ENCODE peak calls at places on chromosome 12, in ten cellular contexts. S is tibial artery; O is AG04450; H is iPS DF 6.9; U is cardiac muscle cell; X is foreskin keratinocyte; B is A549; I is CD4-positive, alpha-beta T cell; W is HL-60; N is RWPE1. Y is an unnamed sample.

GRCh38 chr12:69497308-69498026 is 27.3 kb downstream of the FRS2 start:
- DNase-seq in O (no peak), N (no peak), W (peak), I (no peak), U (no peak), H (no peak), S (no peak), X (no peak), B (no peak), Y (no peak)

GRCh38 chr12:109738878-109739665 is 25.4 kb downstream of the FAM222A start:
- DNase-seq in I (no peak), O (no peak), W (no peak), U (no peak), H (no peak), S (peak), N (no peak), B (no peak), X (no peak), Y (peak)

GRCh38 chr12:71164877-71165197 is 7.0 kb upstream of the TSPAN8 start:
- DNase-seq in H (no peak), S (no peak), N (no peak), W (no peak), O (no peak), B (no peak), I (no peak), U (no peak), X (no peak), Y (no peak)

GRCh38 chr12:128026696-128027574 is 240.0 kb upstream of the TMEM132C start:
- DNase-seq in O (no peak), W (no peak), I (no peak), X (no peak), N (no peak), H (no peak), U (no peak), B (no peak), S (no peak), Y (no peak)

GRCh38 chr12:121916719-121917118 is 1.7 kb upstream of the CFAP251 start:
- DNase-seq in I (no peak), S (no peak), B (peak), N (no peak), X (no peak), U (no peak), O (no peak), W (peak), H (no peak), Y (no peak)

GRCh38 chr12:88310069-88310468 is 168.0 kb downstream of the TMTC3 start:
- DNase-seq in O (no peak), X (peak), B (peak), W (no peak), I (no peak), H (no peak), S (peak), U (peak), N (no peak), Y (no peak)

GRCh38 chr12:84706374-84706773 is 206.2 kb downstream of the SLC6A15 start:
- DNase-seq in B (no peak), O (no peak), U (no peak), X (no peak), I (no peak), W (no peak), N (no peak), H (no peak), S (no peak), Y (no peak)

GRCh38 chr12:110849748-110850403 is 3.1 kb downstream of the CCDC63 start:
- DNase-seq in I (no peak), N (no peak), W (no peak), H (no peak), U (no peak), B (peak), S (no peak), O (no peak), X (no peak), Y (no peak)

GRCh38 chr12:57521475-57522018 is 1.1 kb upstream of the MBD6 start:
- DNase-seq in U (peak), O (no peak), I (peak), X (no peak), S (peak), B (peak), N (no peak), H (no peak), W (peak), Y (peak)

GRCh38 chr12:50215033-50215432 is 47.9 kb upstream of the CERS5 start:
- DNase-seq in N (no peak), U (no peak), I (no peak), O (no peak), H (no peak), B (no peak), W (no peak), X (peak), S (no peak), Y (no peak)

GRCh38 chr12:57057037-57057436 is 7.1 kb upstream of the MYO1A start:
- DNase-seq in S (no peak), N (no peak), O (no peak), I (no peak), B (no peak), U (no peak), H (no peak), W (no peak), X (no peak), Y (no peak)

GRCh38 chr12:75712223-75712622 is 200.8 kb upstream of the KRR1 start:
- DNase-seq in W (no peak), X (peak), S (no peak), N (peak), B (peak), O (no peak), I (no peak), U (no peak), H (no peak), Y (no peak)

DNA sequence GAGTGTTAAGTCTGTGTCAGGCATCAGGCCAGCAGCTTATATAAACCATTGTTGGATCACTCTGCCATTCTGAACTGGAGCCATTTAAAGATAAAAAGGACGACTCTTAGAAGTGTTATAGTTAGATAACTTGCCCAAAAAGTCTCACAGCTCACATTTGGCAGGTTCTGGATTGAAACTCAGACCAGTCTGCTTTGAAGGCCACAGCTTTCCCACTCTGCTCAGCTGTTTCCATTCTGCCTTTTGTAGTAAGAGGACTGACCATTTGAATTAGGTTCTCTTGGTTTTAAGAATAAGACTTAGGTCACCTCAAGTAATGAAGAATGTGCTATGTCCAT is 197.3 kb upstream of the AMIGO2 start:
- DNase-seq in I (no peak), N (no peak), S (no peak), H (no peak), O (peak), W (no peak), X (no peak), B (no peak), U (no peak), Y (no peak)
- H3K27ac ChIP-seq in I (peak), N (peak), S (no peak), H (no peak), O (no peak), W (no peak), X (peak), B (peak), U (no peak), Y (peak)

GRCh38 chr12:113271466-113271852 is 50.2 kb downstream of the TPCN1 start:
- DNase-seq in H (no peak), I (no peak), N (no peak), S (no peak), B (no peak), W (no peak), O (no peak), U (no peak), X (peak), Y (no peak)
- H3K27ac ChIP-seq in H (no peak), I (no peak), N (peak), S (peak), B (no peak), W (peak), O (peak), U (no peak), X (no peak), Y (peak)

GRCh38 chr12:53233671-53234091 is 1.7 kb upstream of the RARG start:
- DNase-seq in H (no peak), N (no peak), B (no peak), S (no peak), W (no peak), U (no peak), O (no peak), I (no peak), X (no peak), Y (peak)
- H3K27ac ChIP-seq in H (no peak), N (peak), B (no peak), S (peak), W (no peak), U (no peak), O (no peak), I (peak), X (no peak), Y (no peak)

GRCh38 chr12:3016191-3016590 is 57.0 kb downstream of the TEAD4 start:
- DNase-seq in B (no peak), H (no peak), S (no peak), X (no peak), W (no peak), U (no peak), I (no peak), O (no peak), N (no peak), Y (no peak)
- H3K27ac ChIP-seq in B (no peak), H (no peak), S (no peak), X (no peak), W (no peak), U (no peak), I (no peak), O (no peak), N (no peak), Y (no peak)

DNA sequence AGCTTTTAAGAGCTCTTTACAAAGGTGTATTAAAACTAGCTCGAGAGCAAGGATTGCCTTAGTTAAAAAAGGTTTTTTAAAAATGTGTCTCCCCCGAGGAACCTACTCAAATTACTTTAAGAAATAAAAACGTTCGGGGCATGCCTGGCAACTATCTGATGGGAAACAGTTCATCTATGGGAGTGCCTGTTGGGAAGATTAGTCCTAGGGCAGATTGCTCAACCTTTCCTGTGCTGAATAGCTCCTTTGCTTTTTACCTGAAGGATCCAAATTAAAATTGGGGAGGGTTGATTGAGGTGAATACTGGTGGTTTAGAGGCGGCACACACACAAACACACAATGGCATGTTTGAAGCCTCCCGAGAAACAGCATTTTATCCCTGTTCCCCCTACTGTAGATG is 541.4 kb upstream of the ATP2B1 start:
- DNase-seq in W (no peak), H (no peak), X (peak), U (no peak), S (no peak), O (no peak), I (no peak), N (no peak), B (no peak), Y (no peak)
- H3K27ac ChIP-seq in W (no peak), H (no peak), X (no peak), U (no peak), S (no peak), O (no peak), I (no peak), N (no peak), B (no peak), Y (no peak)

GRCh38 chr12:124852329-124852831 is 11.3 kb downstream of the SCARB1 start:
- DNase-seq in S (peak), B (no peak), U (no peak), N (no peak), W (peak), I (no peak), O (no peak), X (no peak), H (no peak), Y (peak)
- H3K27ac ChIP-seq in S (no peak), B (peak), U (peak), N (peak), W (peak), I (no peak), O (no peak), X (no peak), H (no peak), Y (peak)

DNA sequence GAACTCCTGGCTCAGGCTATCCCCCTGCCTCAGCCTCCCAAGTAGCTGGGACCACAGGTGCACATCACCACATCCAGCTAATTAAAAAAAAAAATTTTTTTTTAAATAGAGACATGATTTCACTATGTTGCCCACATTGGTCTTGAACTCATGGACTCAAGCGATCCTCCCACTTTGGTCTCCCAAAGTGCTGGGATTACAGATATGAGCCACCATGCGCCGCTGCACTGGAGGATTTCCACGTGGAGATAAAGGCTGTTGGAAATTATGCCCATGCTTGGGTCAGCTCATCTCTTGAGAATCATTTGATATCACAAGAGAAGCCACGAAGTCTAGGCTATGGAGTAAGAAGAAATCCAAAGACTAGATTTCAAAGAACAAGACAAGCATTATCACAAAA is 99.0 kb downstream of the PTPN11 start:
- DNase-seq in W (no peak), N (no peak), B (no peak), S (no peak), X (no peak), H (no peak), O (no peak), I (no peak), U (no peak), Y (no peak)
- H3K27ac ChIP-seq in W (no peak), N (no peak), B (no peak), S (no peak), X (no peak), H (no peak), O (no peak), I (no peak), U (no peak), Y (no peak)